ENCODE peak calls at places on chromosomes 4 and X, in nine cellular contexts. D is IMR-90, E is A549, O is cardiac muscle cell, T is AG10803, A is body of pancreas, W is choroid plexus epithelial cell, I is ovary, H is fibroblast of lung. S is an unnamed sample.

GRCh38 chr4:138090145-138090917 is 151.8 kb downstream of the SLC7A11 start:
- DNase-seq in T (peak; percentile 78), D (peak; percentile 83), W (peak; percentile 88), H (peak; percentile 88), O (peak; percentile 77), A (peak; percentile 56), E (peak; percentile 70), I (peak; percentile 48), S (peak; percentile 26)

GRCh38 chr4:176044589-176044951 is 21.1 kb upstream of the WDR17 start:
- DNase-seq in E (no peak), O (no peak), W (no peak), I (no peak), T (peak; percentile 37), D (peak; percentile 8), H (peak; percentile 49), A (no peak), S (no peak)

GRCh38 chr4:78806943-78807458 is 30.9 kb downstream of the BMP2K start:
- DNase-seq in D (no peak), T (no peak), W (no peak), A (no peak), O (no peak), H (no peak), E (no peak), I (no peak), S (no peak)

GRCh38 chr4:38865445-38865844 is 2.2 kb upstream of the FAM114A1 start:
- DNase-seq in A (peak; percentile 34), I (no peak), E (no peak), D (no peak), O (no peak), H (no peak), W (no peak), T (no peak), S (no peak)

GRCh38 chr4:105208556-105208955 is 61.9 kb downstream of the TET2 start:
- DNase-seq in I (no peak), A (no peak), O (no peak), W (no peak), D (no peak), T (no peak), E (no peak), H (no peak), S (no peak)

GRCh38 chr4:127143460-127144190 is 489.1 kb upstream of the INTU start:
- DNase-seq in E (no peak), O (no peak), T (peak; percentile 87), W (peak; percentile 85), D (peak; percentile 77), I (no peak), H (peak; percentile 65), A (no peak), S (peak; percentile 28)

GRCh38 chr4:61254406-61254805 is 54.3 kb downstream of the ADGRL3 start:
- DNase-seq in D (no peak), T (no peak), O (no peak), H (no peak), E (no peak), I (no peak), W (no peak), A (no peak), S (no peak)

GRCh38 chr4:102328045-102328444 is 17.2 kb downstream of the SLC39A8 start:
- DNase-seq in I (no peak), A (no peak), D (no peak), H (no peak), T (peak; percentile 3), W (no peak), E (no peak), O (no peak), S (no peak)

GRCh38 chr4:76981649-76982048 is 32.1 kb downstream of the SEPTIN11 start:
- DNase-seq in W (peak; percentile 75), T (no peak), O (no peak), A (no peak), I (no peak), E (no peak), D (peak; percentile 68), H (peak; percentile 80), S (no peak)

GRCh38 chr4:71614626-71615025 is 169.3 kb downstream of the GC start:
- DNase-seq in D (no peak), T (no peak), A (no peak), E (no peak), O (no peak), W (no peak), H (no peak), I (no peak), S (no peak)

GRCh38 chr4:53541577-53542206 is 49.6 kb downstream of the LNX1 start:
- DNase-seq in H (peak; percentile 95), O (no peak), W (peak; percentile 91), A (no peak), T (peak; percentile 98), E (no peak), D (peak; percentile 95), I (no peak), S (peak; percentile 43)

GRCh38 chr4:55216871-55217635 is 91.7 kb upstream of the KDR start:
- DNase-seq in A (no peak), T (peak; percentile 11), W (peak; percentile 32), D (no peak), H (no peak), O (no peak), E (no peak), I (no peak), S (no peak)

GRCh38 chr4:111632752-111633151 is 512.5 kb upstream of the FAM241A start:
- DNase-seq in H (peak; percentile 17), D (peak; percentile 53), A (no peak), I (no peak), W (peak; percentile 48), T (peak; percentile 63), E (no peak), O (no peak), S (no peak)

GRCh38 chrX:129609395-129609794 is 45.4 kb downstream of the APLN start:
- DNase-seq in D (no peak), E (no peak), A (no peak), T (no peak), H (no peak), I (no peak), O (no peak), W (no peak), S (no peak)
- TF ChIP-seq CTCF in D (peak; percentile 11), E (no peak), A (no peak), T (peak; percentile 14), H (no peak), I (no peak), O (peak; percentile 21), W (peak; percentile 33), S (no peak)

GRCh38 chr4:186653973-186654372 is 69.7 kb downstream of the FAT1 start:
- DNase-seq in D (no peak), A (no peak), I (no peak), W (peak; percentile 10), T (no peak), E (no peak), H (no peak), O (no peak), S (no peak)

GRCh38 chr4:186647821-186648220 is 75.8 kb downstream of the FAT1 start:
- DNase-seq in A (no peak), O (no peak), I (no peak), T (no peak), H (no peak), E (no peak), W (no peak), D (no peak), S (no peak)

GRCh38 chr4:186651181-186651603 is 72.5 kb downstream of the FAT1 start:
- DNase-seq in H (no peak), A (no peak), W (no peak), I (no peak), E (no peak), T (no peak), D (no peak), O (no peak), S (no peak)

GRCh38 chr4:186650401-186651180 is 73.1 kb downstream of the FAT1 start:
- DNase-seq in H (no peak), D (no peak), T (no peak), A (no peak), E (no peak), W (no peak), O (no peak), I (no peak), S (no peak)

GRCh38 chr4:186651624-186652023 is 72.0 kb downstream of the FAT1 start:
- DNase-seq in T (no peak), D (no peak), O (peak; percentile 8), H (peak; percentile 52), I (no peak), E (peak; percentile 28), W (peak; percentile 69), A (peak; percentile 93), S (no peak)
- H3K4me3 ChIP-seq in T (no peak overlapping the region), D (no peak overlapping the region), O (no peak overlapping the region), H (no peak overlapping the region), I (no peak overlapping the region), E (peak overlapping the region; percentile 39), W (peak overlapping the region; percentile 58), A (peak overlapping the region; percentile 2), S (no peak overlapping the region)

GRCh38 chrX:70032797-70033196 is 16.9 kb downstream of the AWAT2 start:
- DNase-seq in H (no peak), I (no peak), A (no peak), T (no peak), W (no peak), E (no peak), O (no peak), D (no peak), S (no peak)
- TF ChIP-seq CTCF in H (no peak), I (no peak), A (no peak), T (no peak), W (peak; percentile 31), E (no peak), O (peak; percentile 30), D (peak; percentile 1), S (no peak)

GRCh38 chrX:134181261-134181660 is 55.7 kb upstream of the CCDC160 start:
- DNase-seq in A (no peak), T (no peak), H (no peak), E (no peak), I (no peak), O (no peak), W (no peak), D (no peak), S (no peak)

GRCh38 chrX:134184936-134185335 is 52.0 kb upstream of the CCDC160 start:
- DNase-seq in D (no peak), W (no peak), T (no peak), A (no peak), E (no peak), H (no peak), I (no peak), O (no peak), S (no peak)

GRCh38 chrX:134183665-134184064 is 53.3 kb upstream of the CCDC160 start:
- DNase-seq in W (no peak), O (no peak), I (no peak), T (no peak), H (no peak), A (no peak), E (no peak), D (no peak), S (no peak)

GRCh38 chrX:134177527-134177926 is 59.5 kb upstream of the CCDC160 start:
- DNase-seq in A (no peak), E (no peak), O (peak; percentile 15), W (no peak), D (no peak), H (no peak), I (no peak), T (no peak), S (no peak)

GRCh38 chrX:134180566-134180965 is 56.4 kb upstream of the CCDC160 start:
- DNase-seq in A (no peak), I (no peak), O (no peak), W (no peak), D (no peak), H (no peak), E (no peak), T (no peak), S (no peak)
- H3K4me3 ChIP-seq in A (no peak overlapping the region), I (no peak overlapping the region), O (no peak overlapping the region), W (no peak overlapping the region), D (no peak overlapping the region), H (no peak overlapping the region), E (no peak overlapping the region), T (no peak overlapping the region), S (no peak overlapping the region)

S was measured in kidney epithelial cell.